ENCODE peak calls at places on chromosomes 3 and 15, in four cellular contexts. One of them, this sample, is unnamed.

GRCh38 chr3:123113889-123114450 is 47.1 kb downstream of the PDIA5 start:
- DNase-seq in IMR-90: no peak
- DNase-seq in H9: no peak
- DNase-seq in H1: no peak
- DNase-seq in this sample: peak

GRCh38 chr15:57566840-57567239 is 24.9 kb upstream of the MYZAP start:
- DNase-seq in IMR-90: no peak
- DNase-seq in H9: no peak
- DNase-seq in H1: no peak
- DNase-seq in this sample: no peak

GRCh38 chr3:176159796-176160195 is 1037.5 kb downstream of the TBL1XR1 start:
- DNase-seq in H9: no peak
- DNase-seq in IMR-90: peak
- DNase-seq in H1: no peak
- DNase-seq in this sample: no peak

GRCh38 chr15:90035095-90035834 is 34.1 kb downstream of the ZNF710 start:
- DNase-seq in H9: no peak
- DNase-seq in IMR-90: peak
- DNase-seq in H1: no peak
- DNase-seq in this sample: peak

GRCh38 chr3:173538410-173538809 is 140.9 kb downstream of the NLGN1 start:
- DNase-seq in H1: no peak
- DNase-seq in H9: no peak
- DNase-seq in IMR-90: no peak
- DNase-seq in this sample: peak

GRCh38 chr15:62503451-62503850 is 338.4 kb upstream of the C2CD4B start:
- DNase-seq in H1: no peak
- DNase-seq in H9: no peak
- DNase-seq in IMR-90: no peak
- DNase-seq in this sample: no peak

GRCh38 chr3:135513106-135514063 is 452.1 kb upstream of the PPP2R3A start:
- DNase-seq in H9: peak
- DNase-seq in H1: peak
- DNase-seq in IMR-90: peak
- DNase-seq in this sample: peak

GRCh38 chr3:119575507-119575906 is 3.8 kb upstream of the ADPRH start:
- DNase-seq in H9: no peak
- DNase-seq in H1: no peak
- DNase-seq in IMR-90: no peak
- DNase-seq in this sample: no peak

GRCh38 chr15:41180206-41180789 is 50.3 kb downstream of the EXD1 start:
- DNase-seq in H9: no peak
- DNase-seq in IMR-90: peak
- DNase-seq in H1: no peak
- DNase-seq in this sample: no peak

GRCh38 chr3:56254835-56255234 is 213.4 kb downstream of the ERC2 start:
- DNase-seq in IMR-90: no peak
- DNase-seq in H1: no peak
- DNase-seq in H9: no peak
- DNase-seq in this sample: no peak

GRCh38 chr3:152019516-152019915 is 146.1 kb downstream of the SUCNR1 start:
- DNase-seq in IMR-90: no peak
- DNase-seq in H9: no peak
- DNase-seq in H1: no peak
- DNase-seq in this sample: peak

GRCh38 chr3:11522398-11522715 is 121.4 kb downstream of the VGLL4 start:
- DNase-seq in H9: no peak
- DNase-seq in H1: no peak
- DNase-seq in IMR-90: peak
- DNase-seq in this sample: no peak

GRCh38 chr3:120417272-120417911 is 33.4 kb downstream of the FSTL1 start:
- DNase-seq in H9: peak
- DNase-seq in IMR-90: peak
- DNase-seq in H1: peak
- DNase-seq in this sample: peak

GRCh38 chr3:148246286-148246685 is 451.4 kb upstream of the AGTR1 start:
- DNase-seq in IMR-90: no peak
- DNase-seq in H1: no peak
- DNase-seq in H9: no peak
- DNase-seq in this sample: no peak

GRCh38 chr3:104537323-104537722 is 829.4 kb upstream of the ALCAM start:
- DNase-seq in H1: no peak
- DNase-seq in H9: no peak
- DNase-seq in IMR-90: no peak
- DNase-seq in this sample: no peak

GRCh38 chr3:146131616-146132410 is 29.2 kb downstream of the PLOD2 start:
- DNase-seq in H1: no peak
- DNase-seq in IMR-90: peak
- DNase-seq in H9: no peak
- DNase-seq in this sample: no peak

GRCh38 chr3:502486-502885 is 305.9 kb downstream of the CHL1 start:
- DNase-seq in H9: no peak
- DNase-seq in H1: no peak
- DNase-seq in IMR-90: no peak
- DNase-seq in this sample: no peak

GRCh38 chr3:55910543-55910942 is 423.4 kb upstream of the WNT5A start:
- DNase-seq in H1: no peak
- DNase-seq in H9: no peak
- DNase-seq in IMR-90: peak
- DNase-seq in this sample: no peak

GRCh38 chr3:131083190-131083863 is 56.6 kb downstream of the NEK11 start:
- DNase-seq in H1: no peak
- DNase-seq in IMR-90: no peak
- DNase-seq in H9: peak
- DNase-seq in this sample: peak

GRCh38 chr15:69806287-69806915 is 291.3 kb downstream of the TLE3 start:
- DNase-seq in H1: no peak
- DNase-seq in H9: no peak
- DNase-seq in IMR-90: no peak
- DNase-seq in this sample: peak

GRCh38 chr3:38281895-38282686 is at the start of gene SLC22A14:
- DNase-seq in IMR-90: no peak
- DNase-seq in H1: peak
- DNase-seq in H9: peak
- DNase-seq in this sample: peak

GRCh38 chr15:60865507-60865906 is 363.6 kb downstream of the RORA start:
- DNase-seq in IMR-90: peak
- DNase-seq in H9: no peak
- DNase-seq in H1: no peak
- DNase-seq in this sample: no peak

GRCh38 chr3:149969945-149970715 is 565 bp downstream of the PFN2 start:
- DNase-seq in H9: peak
- DNase-seq in H1: no peak
- DNase-seq in IMR-90: peak
- DNase-seq in this sample: peak

GRCh38 chr3:58084166-58084565 is 75.9 kb downstream of the FLNB start:
- DNase-seq in H9: no peak
- DNase-seq in IMR-90: peak
- DNase-seq in H1: no peak
- DNase-seq in this sample: no peak

GRCh38 chr3:38029400-38030125 is at the start of gene PLCD1:
- DNase-seq in H9: peak
- DNase-seq in IMR-90: no peak
- DNase-seq in H1: no peak
- DNase-seq in this sample: peak

GRCh38 chr15:90106522-90107117 is 4.4 kb upstream of the IDH2 start:
- DNase-seq in H9: no peak
- DNase-seq in H1: no peak
- DNase-seq in IMR-90: peak
- DNase-seq in this sample: peak

GRCh38 chr3:169104541-169104940 is 559.0 kb downstream of the MECOM start:
- DNase-seq in H1: no peak
- DNase-seq in H9: no peak
- DNase-seq in IMR-90: peak
- DNase-seq in this sample: no peak

GRCh38 chr15:89307046-89307587 is 27.5 kb downstream of the POLG start:
- DNase-seq in H9: no peak
- DNase-seq in IMR-90: peak
- DNase-seq in H1: no peak
- DNase-seq in this sample: no peak

GRCh38 chr3:194680888-194681615 is 4.6 kb upstream of the FAM43A start:
- DNase-seq in H9: no peak
- DNase-seq in H1: no peak
- DNase-seq in IMR-90: no peak
- DNase-seq in this sample: no peak

GRCh38 chr3:194682651-194683310 is 2.9 kb upstream of the FAM43A start:
- DNase-seq in H1: peak
- DNase-seq in IMR-90: peak
- DNase-seq in H9: peak
- DNase-seq in this sample: peak

GRCh38 chr3:194683431-194683830 is 2.3 kb upstream of the FAM43A start:
- DNase-seq in IMR-90: peak
- DNase-seq in H1: no peak
- DNase-seq in H9: no peak
- DNase-seq in this sample: no peak

GRCh38 chr3:194685050-194685722 is 497 bp upstream of the FAM43A start:
- DNase-seq in H9: no peak
- DNase-seq in IMR-90: no peak
- DNase-seq in H1: no peak
- DNase-seq in this sample: no peak

DNA sequence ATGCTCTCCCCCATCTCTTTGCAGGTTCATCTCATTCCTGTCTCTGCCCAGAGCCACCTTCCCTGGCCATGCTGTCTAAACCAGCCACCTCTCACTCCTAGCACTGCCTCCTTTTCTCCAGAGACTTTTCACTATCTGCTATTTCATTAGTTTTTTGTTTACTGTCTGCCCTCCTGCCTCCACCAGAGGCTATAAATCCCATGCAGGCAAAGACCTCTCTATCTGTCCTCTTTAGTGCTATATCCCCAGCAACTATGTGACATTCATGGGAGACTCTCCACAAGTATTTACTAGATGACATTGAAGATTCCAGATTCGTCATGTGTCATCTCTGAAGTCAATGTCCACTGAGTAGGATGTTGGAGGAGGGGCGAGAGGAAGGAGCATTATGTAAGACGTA is 3.5 kb upstream of the FAM43A start:
- DNase-seq in H1: no peak
- DNase-seq in IMR-90: no peak
- DNase-seq in H9: no peak
- DNase-seq in this sample: no peak
- H3K9ac ChIP-seq in H1: no peak
- H3K9ac ChIP-seq in IMR-90: no peak
- H3K9ac ChIP-seq in H9: no peak
- H3K9ac ChIP-seq in this sample: no peak

GRCh38 chr3:16600771-16601538 is 4.3 kb downstream of the DAZL start:
- DNase-seq in H1: peak
- DNase-seq in H9: peak
- DNase-seq in IMR-90: peak
- DNase-seq in this sample: peak
- H3K56ac ChIP-seq in H1: no peak
- H3K56ac ChIP-seq in H9: no peak
- H3K56ac ChIP-seq in IMR-90: no peak
- H3K56ac ChIP-seq in this sample: no peak

GRCh38 chr15:50353999-50354837 is 780 bp downstream of the GABPB1 start:
- DNase-seq in H9: peak
- DNase-seq in IMR-90: peak
- DNase-seq in H1: no peak
- DNase-seq in this sample: peak
- H3K9ac ChIP-seq in H9: peak
- H3K9ac ChIP-seq in IMR-90: peak
- H3K9ac ChIP-seq in H1: peak
- H3K9ac ChIP-seq in this sample: peak

GRCh38 chr3:134205426-134205825 is 45.2 kb downstream of the RYK start:
- DNase-seq in H9: no peak
- DNase-seq in H1: no peak
- DNase-seq in IMR-90: no peak
- DNase-seq in this sample: no peak
- H3K56ac ChIP-seq in H9: no peak
- H3K56ac ChIP-seq in H1: no peak
- H3K56ac ChIP-seq in IMR-90: no peak
- H3K56ac ChIP-seq in this sample: no peak

DNA sequence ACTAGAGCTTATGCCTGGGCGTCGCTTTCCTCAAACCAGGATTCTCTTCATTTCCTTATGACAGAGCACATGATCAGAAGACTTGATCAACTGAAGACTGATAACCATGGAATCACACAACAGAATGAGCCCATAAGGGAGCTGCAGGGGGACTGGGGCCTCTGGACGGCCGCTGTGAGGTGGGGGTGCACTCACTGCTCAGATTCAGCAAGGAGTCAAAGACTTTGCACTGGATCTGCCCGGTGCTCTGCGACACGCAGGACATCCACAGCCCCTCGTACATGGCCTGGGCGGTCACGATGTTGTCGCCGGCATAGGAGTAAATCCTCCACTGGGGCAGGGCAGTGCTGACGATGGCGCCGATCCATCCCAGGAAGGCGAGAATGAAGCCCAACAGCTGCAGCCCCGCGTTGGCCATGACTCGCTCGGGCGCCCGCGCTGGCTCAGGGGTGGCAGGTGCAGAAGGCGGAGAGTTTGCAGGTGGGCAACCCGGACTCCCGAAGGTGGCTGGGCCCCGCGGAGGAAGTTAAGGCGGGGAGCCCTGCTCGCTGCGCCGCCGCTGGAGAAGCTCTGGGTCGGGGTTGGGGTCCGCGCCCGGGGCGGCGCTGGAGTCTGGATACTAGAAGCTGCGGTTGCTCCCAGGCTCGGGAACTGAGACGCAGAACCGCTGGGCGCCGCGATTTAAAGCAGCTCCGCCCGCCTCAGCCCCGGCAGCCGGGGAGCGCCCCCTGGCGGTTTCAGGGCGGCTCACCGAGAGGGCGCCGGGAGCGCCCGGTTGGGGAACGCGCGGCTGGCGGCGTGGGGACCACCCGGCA is at the start of gene CLDN1:
- DNase-seq in H1: peak
- DNase-seq in IMR-90: peak
- DNase-seq in H9: peak
- DNase-seq in this sample: peak
- H3K9ac ChIP-seq in H1: peak
- H3K9ac ChIP-seq in IMR-90: peak
- H3K9ac ChIP-seq in H9: peak
- H3K9ac ChIP-seq in this sample: peak

GRCh38 chr3:190381356-190381940 is 6.5 kb upstream of the CLDN16 start:
- DNase-seq in H1: no peak
- DNase-seq in H9: no peak
- DNase-seq in IMR-90: peak
- DNase-seq in this sample: no peak

GRCh38 chr3:190375671-190376070 is 12.3 kb upstream of the CLDN16 start:
- DNase-seq in IMR-90: no peak
- DNase-seq in H1: no peak
- DNase-seq in H9: no peak
- DNase-seq in this sample: peak

GRCh38 chr3:190375250-190375649 is 12.7 kb upstream of the CLDN16 start:
- DNase-seq in H1: no peak
- DNase-seq in IMR-90: no peak
- DNase-seq in H9: no peak
- DNase-seq in this sample: peak

GRCh38 chr3:190380184-190380583 is 7.8 kb upstream of the CLDN16 start:
- DNase-seq in H9: no peak
- DNase-seq in IMR-90: no peak
- DNase-seq in H1: no peak
- DNase-seq in this sample: no peak

GRCh38 chr3:190378240-190378891 is 9.6 kb upstream of the CLDN16 start:
- DNase-seq in IMR-90: peak
- DNase-seq in H9: no peak
- DNase-seq in H1: no peak
- DNase-seq in this sample: no peak
- H3K56ac ChIP-seq in IMR-90: no peak
- H3K56ac ChIP-seq in H9: no peak
- H3K56ac ChIP-seq in H1: no peak
- H3K56ac ChIP-seq in this sample: no peak

This sample was measured in mesendoderm.